ENCODE peak calls at places on chromosomes 2 and 18, in nine cellular contexts. K is effector memory CD4-positive, alpha-beta T cell; I is AG08396; J is left cardiac atrium; G is NCI-H1694 treated with DMSO at 0.1 percent for 48 hours; Y is left ventricle myocardium superior; X is brain pericyte; B is activated T-helper 1 cell treated with anti-CD3 and anti-CD28 coated beads, Interleukin-2, amount 50 U/mL, for 16 hours; M is AG04450. Z is an unnamed sample.

GRCh38 chr2:88481937-88482336 is 29.4 kb upstream of the FOXI3 start:
- DNase-seq in Y (no peak), K (no peak), M (no peak), X (no peak), J (no peak), G (no peak), B (no peak), I (no peak), Z (no peak)

GRCh38 chr2:189601043-189601442 is 20.5 kb upstream of the SLC40A1 start:
- DNase-seq in X (no peak), I (no peak), M (no peak), G (no peak), Y (no peak), B (no peak), K (no peak), J (no peak), Z (no peak)

GRCh38 chr2:144660518-144661316 is 140.8 kb upstream of the ZEB2 start:
- DNase-seq in K (no peak), I (no peak), X (no peak), B (no peak), J (no peak), Y (no peak), M (no peak), G (no peak), Z (no peak)

GRCh38 chr18:26865557-26865956 is at the start of gene AQP4:
- DNase-seq in B (no peak), G (no peak), K (no peak), M (no peak), J (peak), X (no peak), Y (peak), I (no peak), Z (no peak)

GRCh38 chr2:19435815-19436214 is 77.4 kb upstream of the OSR1 start:
- DNase-seq in X (no peak), I (no peak), B (no peak), M (no peak), K (no peak), J (no peak), G (no peak), Y (no peak), Z (no peak)

GRCh38 chr2:28558918-28559317 is 63.1 kb downstream of the PLB1 start:
- DNase-seq in M (no peak), J (no peak), G (no peak), X (no peak), Y (no peak), K (no peak), B (no peak), I (no peak), Z (no peak)

GRCh38 chr18:10516078-10516477 is 9.7 kb upstream of the NAPG start:
- DNase-seq in M (no peak), X (no peak), J (no peak), K (no peak), Y (no peak), G (no peak), I (no peak), B (no peak), Z (no peak)

GRCh38 chr18:28834889-28835288 is 658.0 kb upstream of the CDH2 start:
- DNase-seq in I (no peak), G (no peak), Y (no peak), X (peak), B (no peak), M (no peak), K (no peak), J (no peak), Z (no peak)

GRCh38 chr2:45274190-45274926 is 265.1 kb upstream of the SIX2 start:
- DNase-seq in X (no peak), Y (no peak), I (no peak), B (no peak), J (no peak), G (peak), M (no peak), K (no peak), Z (no peak)

GRCh38 chr2:65465124-65465523 is 32.7 kb upstream of the SPRED2 start:
- DNase-seq in K (no peak), Y (no peak), M (no peak), B (no peak), G (no peak), X (no peak), I (no peak), J (no peak), Z (no peak)

GRCh38 chr18:47120428-47120827 is 29.9 kb downstream of the HDHD2 start:
- DNase-seq in I (no peak), M (no peak), G (no peak), K (no peak), B (no peak), Y (no peak), J (no peak), X (no peak), Z (no peak)

GRCh38 chr2:148391324-148391723 is 253.2 kb upstream of the EPC2 start:
- DNase-seq in I (peak), B (no peak), G (no peak), M (peak), Y (no peak), J (no peak), K (no peak), X (no peak), Z (no peak)

GRCh38 chr2:173326806-173327205 is 27.9 kb upstream of the CDCA7 start:
- DNase-seq in K (no peak), Y (no peak), J (no peak), I (no peak), B (no peak), M (no peak), X (no peak), G (no peak), Z (no peak)

GRCh38 chr2:55338268-55338667 is 69.2 kb upstream of the MTIF2 start:
- DNase-seq in K (no peak), J (no peak), I (no peak), M (no peak), Y (no peak), B (no peak), X (no peak), G (no peak), Z (no peak)

GRCh38 chr2:19176977-19177376 is 181.4 kb downstream of the OSR1 start:
- DNase-seq in X (no peak), B (no peak), I (peak), K (no peak), G (no peak), Y (no peak), M (no peak), J (no peak), Z (no peak)

GRCh38 chr2:55627915-55628314 is 10.5 kb upstream of the PPP4R3B start:
- DNase-seq in I (no peak), Y (no peak), B (no peak), J (no peak), M (no peak), X (no peak), K (no peak), G (no peak), Z (no peak)

GRCh38 chr2:226803410-226803809 is 3.8 kb upstream of the IRS1 start:
- DNase-seq in K (no peak), X (no peak), G (no peak), I (no peak), Y (no peak), J (no peak), B (no peak), M (no peak), Z (no peak)

GRCh38 chr2:176830362-176830761 is 382.2 kb upstream of the HNRNPA3 start:
- DNase-seq in Y (no peak), J (no peak), I (peak), K (no peak), B (no peak), G (peak), M (no peak), X (no peak), Z (no peak)

GRCh38 chr18:13019301-13019700 is 28.1 kb downstream of the CEP192 start:
- DNase-seq in J (no peak), B (no peak), I (no peak), K (no peak), Y (no peak), G (no peak), M (no peak), X (no peak), Z (no peak)

GRCh38 chr18:9673296-9674251 is 34.5 kb upstream of the RAB31 start:
- DNase-seq in J (no peak), X (no peak), Y (no peak), G (peak), K (no peak), I (peak), B (no peak), M (no peak), Z (no peak)

GRCh38 chr2:239194731-239195317 is 206.0 kb downstream of the HDAC4 start:
- DNase-seq in K (no peak), Y (peak), I (no peak), X (no peak), B (no peak), J (no peak), G (no peak), M (no peak), Z (peak)

GRCh38 chr2:191150451-191151314 is at the start of gene STAT4:
- DNase-seq in J (peak), X (peak), I (no peak), Y (peak), G (no peak), K (peak), B (peak), M (no peak), Z (peak)

GRCh38 chr2:96260404-96261260 is 5.2 kb downstream of the TMEM127 start:
- DNase-seq in M (peak), I (peak), B (no peak), K (no peak), X (peak), Y (peak), J (peak), G (peak), Z (peak)

GRCh38 chr2:48070415-48070814 is 164.1 kb upstream of the FBXO11 start:
- DNase-seq in J (no peak), Y (no peak), I (no peak), M (no peak), G (no peak), X (no peak), K (no peak), B (no peak), Z (no peak)

GRCh38 chr2:46410273-46411244 is 68.8 kb upstream of the TMEM247 start:
- DNase-seq in I (no peak), M (no peak), J (no peak), X (no peak), K (no peak), Y (peak), G (no peak), B (no peak), Z (no peak)

GRCh38 chr2:161373939-161374338 is 42.2 kb upstream of the TBR1 start:
- DNase-seq in B (no peak), M (no peak), J (no peak), Y (no peak), K (no peak), G (no peak), I (peak), X (no peak), Z (no peak)

GRCh38 chr2:148965596-148966431 is 72.7 kb upstream of the LYPD6B start:
- DNase-seq in B (no peak), I (no peak), Y (no peak), G (no peak), J (no peak), M (no peak), X (no peak), K (no peak), Z (no peak)

GRCh38 chr2:216535454-216535995 is 36.9 kb downstream of the RPL37A start:
- DNase-seq in G (no peak), Y (peak), B (no peak), I (peak), M (peak), K (no peak), X (no peak), J (peak), Z (peak)

GRCh38 chr2:23418490-23418911 is 33.5 kb downstream of the KLHL29 start:
- DNase-seq in B (no peak), G (no peak), J (no peak), I (peak), X (no peak), Y (no peak), M (peak), K (no peak), Z (no peak)

GRCh38 chr2:8847400-8847799 is 10.0 kb upstream of the KIDINS220 start:
- DNase-seq in J (no peak), Y (no peak), M (no peak), G (no peak), I (no peak), B (no peak), K (no peak), X (no peak), Z (no peak)

Z was measured in aorta.